ENCODE peak calls at places on chromosomes 3 and 15, in four cellular contexts. B, H, V and N are unnamed samples.

GRCh38 chr15:77633913-77634265 is 1.2 kb upstream of the LINGO1 start:
- DNase-seq in B (no peak), H (no peak), V (no peak), N (no peak)

GRCh38 chr3:18806633-18807032 is 341.7 kb upstream of the KCNH8 start:
- DNase-seq in B (no peak), H (peak; percentile 10), V (no peak), N (no peak)

GRCh38 chr3:14789640-14790285 is 29.0 kb upstream of the FGD5 start:
- DNase-seq in B (no peak), H (no peak), V (no peak), N (no peak)

GRCh38 chr3:42769477-42770131 is 3.4 kb downstream of the CCDC13 start:
- DNase-seq in B (no peak), H (no peak), V (no peak), N (no peak)

GRCh38 chr15:62306851-62307504 is 141.9 kb upstream of the C2CD4B start:
- DNase-seq in B (peak; percentile 54), H (peak; percentile 77), V (peak; percentile 65), N (peak; percentile 27)

GRCh38 chr15:51117270-51117669 is 22.6 kb upstream of the TNFAIP8L3 start:
- DNase-seq in B (no peak), H (peak; percentile 84), V (no peak), N (no peak)

GRCh38 chr3:150555859-150556436 is 9.4 kb downstream of the EIF2A start:
- DNase-seq in B (no peak), H (no peak), V (no peak), N (no peak)

GRCh38 chr15:45429974-45430792 is 51.8 kb upstream of the GATM start:
- DNase-seq in B (peak; percentile 67), H (peak; percentile 31), V (peak; percentile 70), N (peak; percentile 49)

GRCh38 chr3:4532535-4533112 is 39.5 kb downstream of the ITPR1 start:
- DNase-seq in B (no peak), H (no peak), V (no peak), N (no peak)

GRCh38 chr3:50675179-50676030 is 678 bp downstream of the DOCK3 start:
- DNase-seq in B (no peak), H (no peak), V (peak; percentile 56), N (no peak)

GRCh38 chr15:88661041-88661765 is 22.4 kb downstream of the ISG20 start:
- DNase-seq in B (no peak), H (peak; percentile 32), V (no peak), N (no peak)

GRCh38 chr3:23304424-23304823 is 101.3 kb downstream of the UBE2E2 start:
- DNase-seq in B (no peak), H (peak; percentile 39), V (no peak), N (no peak)

GRCh38 chr3:95905182-95905581 is 909.2 kb upstream of the EPHA6 start:
- DNase-seq in B (no peak), H (no peak), V (no peak), N (no peak)

GRCh38 chr15:24916305-24917009 is 38.3 kb upstream of the SNRPN start:
- DNase-seq in B (no peak), H (no peak), V (no peak), N (no peak)

GRCh38 chr3:8625991-8626390 is 18.6 kb downstream of the SSUH2 start:
- DNase-seq in B (no peak), H (no peak), V (no peak), N (no peak)

GRCh38 chr15:89496155-89497098 is at the start of gene RHCG:
- DNase-seq in B (peak; percentile 49), H (peak; percentile 55), V (peak; percentile 29), N (no peak)

GRCh38 chr15:29623240-29623639 is 199.0 kb downstream of the TJP1 start:
- DNase-seq in B (no peak), H (no peak), V (no peak), N (no peak)

GRCh38 chr3:196969660-196970546 is 1.3 kb upstream of the PIGZ start:
- DNase-seq in B (no peak), H (peak; percentile 39), V (peak; percentile 63), N (peak; percentile 75)

GRCh38 chr3:152030320-152030719 is 156.9 kb downstream of the SUCNR1 start:
- DNase-seq in B (no peak), H (no peak), V (no peak), N (no peak)

GRCh38 chr3:50189274-50189673 is 2.1 kb upstream of the GNAT1 start:
- DNase-seq in B (peak; percentile 78), H (peak; percentile 78), V (peak; percentile 66), N (no peak)

GRCh38 chr3:127288921-127289645 is 1.2 kb upstream of the PRR20G start:
- DNase-seq in B (no peak), H (no peak), V (no peak), N (no peak)

GRCh38 chr15:30878515-30878914 is 25.2 kb upstream of the FAN1 start:
- DNase-seq in B (no peak), H (no peak), V (no peak), N (no peak)

GRCh38 chr15:60407406-60407805 is 9.6 kb upstream of the ANXA2 start:
- DNase-seq in B (no peak), H (peak; percentile 88), V (no peak), N (no peak)

GRCh38 chr3:16864610-16865313 is 20.0 kb upstream of the PLCL2 start:
- DNase-seq in B (no peak), H (peak; percentile 81), V (no peak), N (no peak)

GRCh38 chr3:139928708-139929505 is 6.1 kb upstream of the CLSTN2 start:
- DNase-seq in B (no peak), H (peak; percentile 8), V (no peak), N (no peak)

GRCh38 chr15:70400766-70401541 is 303.2 kb upstream of the TLE3 start:
- DNase-seq in B (no peak), H (no peak), V (no peak), N (no peak)

GRCh38 chr3:189590223-189590622 is 41.0 kb upstream of the TP63 start:
- DNase-seq in B (no peak), H (no peak), V (no peak), N (no peak)

GRCh38 chr3:85709483-85709882 is 750.7 kb downstream of the CADM2 start:
- DNase-seq in B (no peak), H (no peak), V (no peak), N (no peak)

GRCh38 chr3:52552089-52552488 is 15.7 kb downstream of the UQCC5 start:
- DNase-seq in B (peak; percentile 68), H (peak; percentile 39), V (no peak), N (no peak)

GRCh38 chr3:4425707-4426106 is 41.4 kb downstream of the SUMF1 start:
- DNase-seq in B (no peak), H (peak; percentile 44), V (no peak), N (no peak)

GRCh38 chr3:104031598-104031997 is 1335.1 kb upstream of the ALCAM start:
- DNase-seq in B (no peak), H (no peak), V (no peak), N (no peak)

GRCh38 chr15:69193948-69194827 is 33.8 kb downstream of the GLCE start:
- DNase-seq in B (no peak), H (peak; percentile 70), V (no peak), N (no peak)

GRCh38 chr3:139198186-139198585 is 145.6 kb upstream of the MRPS22 start:
- DNase-seq in B (no peak), H (no peak), V (no peak), N (no peak)